ENCODE peak calls at places on chromosome 1, in ten cellular contexts. P is transverse colon; I is tibial nerve; Q is IMR-90; Y is GM23248; T is aorta; L is AG04450; V is effector memory CD4-positive, alpha-beta T cell; W is tibial artery; A is suprapubic skin. D is an unnamed sample. For H3K9me3, the result is how much of the 10 kb centered on the place peaks cover.

GRCh38 chr1:65079941-65080340 is 68.1 kb upstream of the AK4 start:
- DNase-seq in L (no peak), Q (peak), V (no peak), P (no peak), W (no peak), Y (peak), T (no peak), I (no peak), A (no peak), D (no peak)

GRCh38 chr1:231612393-231613089 is 14.0 kb upstream of the DISC1 start:
- DNase-seq in Q (no peak), I (no peak), T (no peak), Y (no peak), V (peak), A (no peak), P (peak), W (no peak), L (no peak), D (no peak)

GRCh38 chr1:234760303-234760723 is 150.3 kb upstream of the IRF2BP2 start:
- DNase-seq in T (no peak), W (no peak), V (no peak), Q (no peak), P (no peak), Y (no peak), L (no peak), I (no peak), A (no peak), D (no peak)

GRCh38 chr1:178189814-178190213 is 95.9 kb downstream of the RASAL2 start:
- DNase-seq in V (no peak), A (no peak), T (no peak), Q (peak), Y (peak), I (peak), W (no peak), P (no peak), L (no peak), D (no peak)

GRCh38 chr1:40162791-40163441 is 1.7 kb downstream of the RLF start:
- DNase-seq in Y (peak), Q (peak), V (no peak), A (no peak), L (no peak), P (no peak), T (no peak), I (no peak), W (no peak), D (no peak)

GRCh38 chr1:94713472-94714141 is 106.5 kb upstream of the SLC44A3 start:
- DNase-seq in T (peak), W (peak), P (peak), A (peak), Q (peak), V (no peak), Y (peak), I (peak), L (peak), D (no peak)

GRCh38 chr1:32303997-32304622 is 12.2 kb downstream of the HDAC1 start:
- DNase-seq in T (no peak), A (no peak), Q (peak), Y (peak), P (no peak), W (no peak), I (no peak), V (no peak), L (no peak), D (no peak)

GRCh38 chr1:226123591-226124471 is 61.3 kb downstream of the H3-3A start:
- DNase-seq in A (peak), I (no peak), Y (peak), T (peak), W (peak), Q (peak), L (no peak), V (no peak), P (peak), D (no peak)

GRCh38 chr1:193143285-193143684 is 21.5 kb downstream of the CDC73 start:
- DNase-seq in P (no peak), W (no peak), I (no peak), T (no peak), A (no peak), Y (peak), L (no peak), Q (peak), V (no peak), D (peak)

GRCh38 chr1:219498666-219499065 is 114.2 kb downstream of the ZC3H11B start:
- DNase-seq in P (peak), W (no peak), T (no peak), A (no peak), V (no peak), I (peak), Q (peak), L (no peak), Y (peak), D (no peak)

GRCh38 chr1:79386730-79387129 is 380.2 kb upstream of the ADGRL4 start:
- DNase-seq in Y (no peak), Q (no peak), I (no peak), T (no peak), V (no peak), L (no peak), W (no peak), P (no peak), A (no peak), D (no peak)

GRCh38 chr1:53288247-53289049 is 39.4 kb downstream of the LRP8 start:
- DNase-seq in I (no peak), Q (no peak), Y (no peak), V (no peak), L (no peak), A (no peak), P (no peak), W (no peak), T (no peak), D (no peak)

GRCh38 chr1:117732065-117732789 is 126.4 kb downstream of the TENT5C start:
- DNase-seq in Q (peak), Y (no peak), V (no peak), L (no peak), P (no peak), W (no peak), T (no peak), I (no peak), A (no peak), D (no peak)

GRCh38 chr1:229841230-229841629 is 215.2 kb downstream of the URB2 start:
- DNase-seq in L (no peak), Y (no peak), V (no peak), W (no peak), Q (no peak), I (no peak), T (no peak), P (no peak), A (no peak), D (no peak)

GRCh38 chr1:151309851-151310323 is 17.3 kb downstream of the PI4KB start:
- DNase-seq in A (no peak), V (no peak), L (peak), P (no peak), I (no peak), T (no peak), W (no peak), Y (no peak), Q (peak), D (no peak)

GRCh38 chr1:24964811-24965570 is 34.9 kb upstream of the RUNX3 start:
- DNase-seq in W (no peak), Y (no peak), A (no peak), I (no peak), T (no peak), Q (peak), P (peak), L (no peak), V (peak), D (peak)

GRCh38 chr1:246836169-246836568 is 95.6 kb downstream of the AHCTF1 start:
- DNase-seq in Y (peak), P (no peak), I (no peak), V (no peak), A (no peak), T (no peak), L (no peak), W (no peak), Q (peak), D (no peak)

GRCh38 chr1:1946540-1946939 is 27.5 kb upstream of the TMEM52 start:
- DNase-seq in T (peak), V (no peak), Y (peak), A (no peak), I (no peak), W (no peak), Q (peak), L (no peak), P (no peak), D (no peak)

GRCh38 chr1:1969505-1969900 is 34.1 kb downstream of the CFAP74 start:
- DNase-seq in P (no peak), A (no peak), L (no peak), T (no peak), Q (no peak), W (no peak), I (no peak), Y (no peak), V (no peak), D (no peak)

GRCh38 chr1:192626366-192627179 is 9.4 kb upstream of the RGS13 start:
- DNase-seq in A (no peak), Q (no peak), P (no peak), Y (no peak), I (no peak), V (no peak), W (no peak), T (no peak), L (no peak), D (no peak)

GRCh38 chr1:245577396-245578157 is 422.8 kb downstream of the KIF26B start:
- DNase-seq in L (no peak), W (no peak), T (no peak), I (no peak), Y (peak), V (no peak), Q (no peak), A (no peak), P (no peak), D (no peak)

GRCh38 chr1:146007785-146008133 is 11.4 kb upstream of the TXNIP start:
- DNase-seq in T (no peak), Y (no peak), P (no peak), V (no peak), W (no peak), I (no peak), A (no peak), L (no peak), Q (no peak), D (no peak)

GRCh38 chr1:23475134-23475628 is 8.8 kb downstream of the ASAP3 start:
- DNase-seq in W (no peak), A (no peak), V (no peak), L (peak), Y (peak), T (no peak), Q (peak), P (no peak), I (peak), D (no peak)

GRCh38 chr1:3584915-3585314 is 26.4 kb downstream of the MEGF6 start:
- DNase-seq in Y (no peak), T (no peak), Q (no peak), V (no peak), P (no peak), I (no peak), W (no peak), A (no peak), L (no peak), D (no peak)

GRCh38 chr1:34500451-34500850 is 254.4 kb upstream of the GJB5 start:
- DNase-seq in P (no peak), W (no peak), V (no peak), T (no peak), L (no peak), Q (no peak), I (no peak), Y (peak), A (no peak), D (no peak)

GRCh38 chr1:154186177-154186576 is 5.7 kb downstream of the TPM3 start:
- DNase-seq in V (peak), W (peak), I (no peak), Y (peak), A (no peak), T (no peak), P (peak), Q (peak), L (no peak), D (peak)

GRCh38 chr1:200237066-200237465 is 172.8 kb downstream of the ZNF281 start:
- DNase-seq in L (no peak), P (no peak), Q (no peak), W (no peak), A (no peak), I (no peak), Y (no peak), T (no peak), V (no peak), D (no peak)

GRCh38 chr1:200242379-200243041 is 167.3 kb downstream of the ZNF281 start:
- DNase-seq in V (no peak), T (no peak), L (no peak), A (no peak), Q (peak), P (no peak), Y (peak), I (no peak), W (no peak), D (no peak)

GRCh38 chr1:200234938-200235337 is 174.9 kb downstream of the ZNF281 start:
- DNase-seq in T (no peak), Q (no peak), Y (no peak), L (no peak), A (no peak), I (no peak), W (no peak), V (no peak), P (no peak), D (no peak)

GRCh38 chr1:200240655-200241054 is 169.2 kb downstream of the ZNF281 start:
- DNase-seq in L (no peak), I (no peak), W (no peak), V (no peak), P (no peak), Q (peak), A (no peak), T (no peak), Y (no peak), D (no peak)

GRCh38 chr1:200238311-200238710 is 171.5 kb downstream of the ZNF281 start:
- DNase-seq in T (no peak), Q (no peak), I (no peak), V (no peak), L (no peak), P (no peak), A (no peak), Y (peak), W (no peak), D (no peak)
- H3K4me3 ChIP-seq in T (no peak), Q (no peak), I (no peak), V (no peak), L (no peak), P (no peak), A (no peak), Y (no peak), W (no peak), D (no peak)

DNA sequence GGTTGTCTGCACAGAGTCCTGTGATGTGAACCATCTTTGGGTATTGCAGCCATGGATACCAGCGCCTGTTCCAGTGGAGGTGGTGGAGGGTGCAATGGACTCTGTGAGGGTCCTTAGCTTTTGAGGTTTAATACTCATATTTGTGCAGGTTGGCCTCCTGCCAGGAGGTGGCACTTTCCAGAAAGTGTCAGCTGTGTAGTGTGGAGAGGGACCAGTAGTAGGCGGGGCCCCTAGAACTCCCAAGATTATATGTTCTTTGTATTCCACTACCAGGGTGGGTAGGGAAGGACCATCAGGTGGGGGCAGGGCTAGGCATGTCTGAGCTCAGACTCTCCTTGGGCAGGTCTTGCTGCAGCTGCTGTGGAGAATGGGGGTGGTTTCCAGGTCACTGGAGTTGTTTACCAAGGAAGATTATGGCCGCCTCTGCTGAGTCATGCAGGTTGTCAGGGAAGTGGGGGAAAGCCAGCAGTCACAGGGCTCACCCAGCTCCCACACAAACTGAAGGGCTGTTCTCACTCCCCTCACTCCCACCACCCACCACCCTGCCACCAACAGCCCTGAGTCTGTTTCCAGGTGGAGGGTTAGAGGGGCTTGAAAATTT is 31.2 kb upstream of the ZNF678 start:
- DNase-seq in A (no peak), P (no peak), Q (no peak), Y (no peak), L (no peak), W (no peak), I (no peak), T (peak), V (no peak), D (no peak)
- H3K9me3 ChIP-seq in A (under half), P (half or more), Q (under half), Y (under half), L (under half), W (under half), I (half or more), T (under half), V (under half), D (under half)

DNA sequence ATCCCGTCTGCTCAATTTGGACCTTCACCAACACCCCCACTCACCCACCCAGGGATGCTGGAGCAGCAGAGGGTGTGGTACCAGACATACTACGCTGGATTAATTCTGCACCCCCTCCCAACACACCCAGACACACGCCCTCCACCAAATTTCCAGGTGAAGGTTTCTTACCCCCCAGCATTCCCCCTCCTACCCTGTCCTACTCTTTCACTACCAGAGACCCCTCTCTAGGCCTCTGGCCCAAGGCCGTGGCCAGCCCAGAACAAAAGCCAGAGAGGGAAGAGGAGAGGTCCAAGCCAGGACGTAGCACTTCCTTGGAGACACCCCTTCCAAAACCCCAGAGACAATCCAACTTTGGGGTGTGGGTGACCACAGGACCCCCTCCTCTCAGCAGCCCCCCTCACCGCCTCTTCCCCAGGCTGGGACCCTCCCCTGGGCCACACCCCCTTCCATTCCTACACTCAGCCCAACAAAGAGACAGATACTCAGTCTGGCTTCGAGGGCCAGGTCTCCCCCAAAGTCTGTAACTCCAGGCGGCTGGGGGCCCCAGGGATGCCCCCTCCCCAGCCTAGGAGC is 1.6 kb downstream of the MEX3A start:
- DNase-seq in V (no peak), Q (no peak), W (no peak), A (no peak), Y (no peak), T (no peak), P (no peak), L (no peak), I (no peak), D (no peak)
- H3K4me3 ChIP-seq in V (no peak), Q (peak), W (no peak), A (no peak), Y (peak), T (no peak), P (no peak), L (peak), I (no peak), D (no peak)

GRCh38 chr1:238582816-238583215 is 692.1 kb upstream of the ZP4 start:
- DNase-seq in T (no peak), A (no peak), V (no peak), L (no peak), Q (no peak), P (no peak), W (no peak), Y (no peak), I (no peak), D (no peak)
- H3K9me3 ChIP-seq in T (under half), A (under half), V (under half), L (under half), Q (under half), P (under half), W (under half), Y (under half), I (under half), D (under half)

D was measured in CD4-positive, CD25-positive, alpha-beta regulatory T cell.